ENCODE peak calls at places on chromosomes 12 and 14, in six cellular contexts. G is stimulated activated CD4-positive, alpha-beta T cell treated with anti-CD3 and anti-CD28 coated beads, Interleukin-4, amount 100 ng/mL, for 48 hours; K is upper lobe of right lung; J is activated naive CD4-positive, alpha-beta T cell treated with anti-CD3 and anti-CD28 coated beads for 36 hours; Y is LoVo; T is CD8-positive, alpha-beta T cell. R is an unnamed sample.

GRCh38 chr12:70247653-70248199 is 4.5 kb downstream of the CNOT2 start:
- DNase-seq in K (no peak), J (no peak), Y (no peak), G (no peak), T (no peak), R (no peak)

GRCh38 chr12:54045868-54046529 is 7.6 kb upstream of the HOXC4 start:
- DNase-seq in T (no peak), Y (no peak), K (no peak), J (no peak), G (no peak), R (no peak)

GRCh38 chr14:59318908-59319307 is 130.4 kb downstream of the DAAM1 start:
- DNase-seq in J (no peak), Y (no peak), K (no peak), G (no peak), T (no peak), R (no peak)

GRCh38 chr12:80321653-80322052 is 122.4 kb upstream of the PTPRQ start:
- DNase-seq in Y (peak; percentile 10), G (no peak), T (no peak), J (no peak), K (no peak), R (no peak)

GRCh38 chr14:68749487-68750475 is 43.1 kb downstream of the ZFP36L1 start:
- DNase-seq in K (no peak), G (no peak), T (no peak), Y (no peak), J (no peak), R (no peak)

GRCh38 chr14:91870001-91870400 is 2.7 kb upstream of the TC2N start:
- DNase-seq in J (peak; percentile 87), K (no peak), Y (no peak), G (no peak), T (peak; percentile 87), R (no peak)

GRCh38 chr12:18864900-18865561 is 127.1 kb downstream of the CAPZA3 start:
- DNase-seq in K (no peak), T (no peak), J (no peak), Y (no peak), G (no peak), R (no peak)

GRCh38 chr12:129871991-129872969 is 31.5 kb downstream of the TMEM132D start:
- DNase-seq in Y (no peak), T (no peak), J (no peak), K (no peak), G (no peak), R (no peak)

GRCh38 chr14:21256539-21257394 is 12.5 kb downstream of the HNRNPC start:
- DNase-seq in T (no peak), Y (no peak), G (no peak), J (no peak), K (no peak), R (no peak)

GRCh38 chr14:90559811-90560492 is 163.1 kb downstream of the CALM1 start:
- DNase-seq in J (no peak), G (no peak), K (no peak), Y (no peak), T (no peak), R (peak; percentile 37)

GRCh38 chr14:91228112-91229004 is 16.1 kb downstream of the GPR68 start:
- DNase-seq in Y (no peak), T (peak; percentile 89), G (peak; percentile 86), J (peak; percentile 97), K (no peak), R (no peak)

GRCh38 chr12:64618953-64619590 is 8.8 kb downstream of the RASSF3 start:
- DNase-seq in T (no peak), K (no peak), J (no peak), Y (no peak), G (no peak), R (no peak)

GRCh38 chr12:115871714-115872113 is 405.8 kb downstream of the MED13L start:
- DNase-seq in J (no peak), Y (peak; percentile 56), T (no peak), G (no peak), K (no peak), R (no peak)

GRCh38 chr14:56351861-56352260 is 227.7 kb upstream of the TMEM260 start:
- DNase-seq in Y (no peak), K (no peak), T (no peak), G (no peak), J (no peak), R (no peak)

GRCh38 chr12:54207539-54208267 is 18.9 kb upstream of the SMUG1 start:
- DNase-seq in Y (peak; percentile 85), K (peak; percentile 84), G (peak; percentile 77), J (peak; percentile 88), T (peak; percentile 72), R (no peak)

GRCh38 chr12:27549801-27550652 is 26.0 kb downstream of the PPFIBP1 start:
- DNase-seq in Y (peak; percentile 94), T (no peak), K (peak; percentile 75), G (no peak), J (no peak), R (no peak)

GRCh38 chr12:108309674-108310312 is 29.3 kb downstream of the CMKLR1 start:
- DNase-seq in T (no peak), Y (no peak), K (no peak), G (no peak), J (no peak), R (no peak)

GRCh38 chr14:34324363-34324795 is 137.7 kb downstream of the SPTSSA start:
- DNase-seq in G (no peak), Y (peak; percentile 64), T (no peak), K (no peak), J (peak; percentile 19), R (no peak)

GRCh38 chr12:24749171-24749570 is 199.7 kb downstream of the BCAT1 start:
- DNase-seq in J (no peak), Y (no peak), T (no peak), G (no peak), K (no peak), R (no peak)

GRCh38 chr14:68899033-68899603 is 80.0 kb downstream of the ACTN1 start:
- DNase-seq in T (no peak), G (no peak), K (no peak), Y (no peak), J (no peak), R (no peak)

GRCh38 chr12:120229583-120230325 is 28.8 kb upstream of the RPLP0 start:
- DNase-seq in G (no peak), Y (peak; percentile 65), J (no peak), T (no peak), K (no peak), R (no peak)

GRCh38 chr12:29314421-29314820 is 66.6 kb downstream of the ERGIC2 start:
- DNase-seq in Y (no peak), K (no peak), J (no peak), T (no peak), G (no peak), R (no peak)

GRCh38 chr12:54601841-54602240 is 13.4 kb upstream of the PPP1R1A start:
- DNase-seq in J (no peak), K (no peak), Y (peak; percentile 17), T (no peak), G (no peak), R (no peak)

GRCh38 chr14:102508774-102509743 is 517 bp downstream of the ANKRD9 start:
- DNase-seq in K (peak; percentile 86), Y (peak; percentile 25), J (no peak), G (no peak), T (peak; percentile 38), R (no peak)

GRCh38 chr12:632102-632696 is 31.0 kb downstream of the NINJ2 start:
- DNase-seq in J (no peak), Y (peak; percentile 71), T (no peak), K (no peak), G (no peak), R (peak; percentile 66)

GRCh38 chr12:52603314-52603713 is 2.1 kb upstream of the KRT72 start:
- DNase-seq in G (no peak), K (no peak), J (peak; percentile 65), T (peak; percentile 75), Y (peak; percentile 27), R (no peak)

GRCh38 chr12:15910468-15910863 is 666 bp upstream of the DERA start:
- DNase-seq in J (no peak), K (no peak), T (no peak), G (no peak), Y (no peak), R (no peak)

GRCh38 chr12:115943630-115944391 is 333.7 kb downstream of the MED13L start:
- DNase-seq in J (no peak), Y (no peak), G (no peak), T (no peak), K (peak; percentile 72), R (no peak)

GRCh38 chr12:124832856-124833255 is 30.8 kb downstream of the SCARB1 start:
- DNase-seq in K (no peak), G (no peak), T (no peak), J (no peak), Y (no peak), R (no peak)

GRCh38 chr12:79344855-79345840 is 345.6 kb downstream of the PAWR start:
- DNase-seq in G (no peak), K (no peak), J (peak; percentile 36), T (no peak), Y (peak; percentile 68), R (no peak)

GRCh38 chr12:28500373-28501024 is 310.2 kb downstream of the CCDC91 start:
- DNase-seq in K (no peak), Y (no peak), T (no peak), J (no peak), G (no peak), R (no peak)

GRCh38 chr14:79101388-79101787 is 931.2 kb downstream of the NRXN3 start:
- DNase-seq in J (no peak), T (no peak), Y (no peak), G (no peak), K (no peak), R (no peak)

GRCh38 chr12:88305491-88305890 is 163.4 kb downstream of the TMTC3 start:
- DNase-seq in J (no peak), Y (no peak), T (no peak), G (no peak), K (no peak), R (no peak)

R was measured in chondrocyte.